ENCODE peak calls at places on chromosomes 2 and 18, in four cellular contexts. G is H1, A is ovary, W is endothelial cell of umbilical vein. Q is an unnamed sample. For H3K4me1, the result is how much of the 10 kb centered on the place peaks cover.

GRCh38 chr2:26086155-26086634 is 52.3 kb downstream of the RAB10 start:
- DNase-seq in G (no peak), A (no peak), W (peak), Q (no peak)

GRCh38 chr2:160901631-160902030 is 258.6 kb upstream of the TANK start:
- DNase-seq in G (no peak), A (no peak), W (no peak), Q (peak)

GRCh38 chr2:190136259-190136658 is 73.7 kb upstream of the MSTN start:
- DNase-seq in G (no peak), A (no peak), W (no peak), Q (no peak)

GRCh38 chr18:49878567-49878966 is 65.2 kb upstream of the ACAA2 start:
- DNase-seq in G (no peak), A (no peak), W (no peak), Q (no peak)

GRCh38 chr2:124888431-124888830 is 863.3 kb downstream of the CNTNAP5 start:
- DNase-seq in G (no peak), A (no peak), W (no peak), Q (no peak)

GRCh38 chr18:8721716-8722115 is 16.4 kb downstream of the MTCL1 start:
- DNase-seq in G (no peak), A (no peak), W (no peak), Q (no peak)

GRCh38 chr18:76058146-76058545 is 436.9 kb downstream of the ZNF516 start:
- DNase-seq in G (no peak), A (no peak), W (no peak), Q (no peak)

GRCh38 chr2:27353762-27354596 is 2.6 kb downstream of the GTF3C2 start:
- DNase-seq in G (no peak), A (no peak), W (no peak), Q (no peak)

GRCh38 chr2:158973111-158973510 is 4.7 kb downstream of the TANC1 start:
- DNase-seq in G (no peak), A (no peak), W (no peak), Q (no peak)

GRCh38 chr18:60663060-60663989 is 290.8 kb upstream of the MC4R start:
- DNase-seq in G (no peak), A (no peak), W (no peak), Q (no peak)

GRCh38 chr2:27856386-27856785 is 33.8 kb downstream of the RBKS start:
- DNase-seq in G (no peak), A (no peak), W (no peak), Q (no peak)

GRCh38 chr2:197560146-197560665 is 44.3 kb downstream of the MOB4 start:
- DNase-seq in G (no peak), A (no peak), W (no peak), Q (no peak)

GRCh38 chr2:64283641-64284371 is 139.6 kb upstream of the PELI1 start:
- DNase-seq in G (no peak), A (no peak), W (peak), Q (no peak)

GRCh38 chr2:137348301-137348700 is 583.0 kb downstream of the THSD7B start:
- DNase-seq in G (no peak), A (no peak), W (no peak), Q (no peak)

GRCh38 chr2:231810905-231811304 is 24.7 kb downstream of the COPS7B start:
- DNase-seq in G (no peak), A (no peak), W (no peak), Q (no peak)

GRCh38 chr2:237872178-237872887 is 12.9 kb downstream of the RAMP1 start:
- DNase-seq in G (no peak), A (no peak), W (no peak), Q (no peak)

GRCh38 chr18:34493099-34493544 is 217.0 kb upstream of the DTNA start:
- DNase-seq in G (peak), A (peak), W (peak), Q (peak)

GRCh38 chr2:176079285-176079830 is 4.4 kb downstream of the EVX2 start:
- DNase-seq in G (no peak), A (no peak), W (no peak), Q (peak)

GRCh38 chr18:37997695-37998094 is 432.1 kb upstream of the CELF4 start:
- DNase-seq in G (no peak), A (no peak), W (no peak), Q (no peak)

GRCh38 chr2:3536682-3537632 is 17.6 kb upstream of the ADI1 start:
- DNase-seq in G (peak), A (peak), W (peak), Q (peak)

DNA sequence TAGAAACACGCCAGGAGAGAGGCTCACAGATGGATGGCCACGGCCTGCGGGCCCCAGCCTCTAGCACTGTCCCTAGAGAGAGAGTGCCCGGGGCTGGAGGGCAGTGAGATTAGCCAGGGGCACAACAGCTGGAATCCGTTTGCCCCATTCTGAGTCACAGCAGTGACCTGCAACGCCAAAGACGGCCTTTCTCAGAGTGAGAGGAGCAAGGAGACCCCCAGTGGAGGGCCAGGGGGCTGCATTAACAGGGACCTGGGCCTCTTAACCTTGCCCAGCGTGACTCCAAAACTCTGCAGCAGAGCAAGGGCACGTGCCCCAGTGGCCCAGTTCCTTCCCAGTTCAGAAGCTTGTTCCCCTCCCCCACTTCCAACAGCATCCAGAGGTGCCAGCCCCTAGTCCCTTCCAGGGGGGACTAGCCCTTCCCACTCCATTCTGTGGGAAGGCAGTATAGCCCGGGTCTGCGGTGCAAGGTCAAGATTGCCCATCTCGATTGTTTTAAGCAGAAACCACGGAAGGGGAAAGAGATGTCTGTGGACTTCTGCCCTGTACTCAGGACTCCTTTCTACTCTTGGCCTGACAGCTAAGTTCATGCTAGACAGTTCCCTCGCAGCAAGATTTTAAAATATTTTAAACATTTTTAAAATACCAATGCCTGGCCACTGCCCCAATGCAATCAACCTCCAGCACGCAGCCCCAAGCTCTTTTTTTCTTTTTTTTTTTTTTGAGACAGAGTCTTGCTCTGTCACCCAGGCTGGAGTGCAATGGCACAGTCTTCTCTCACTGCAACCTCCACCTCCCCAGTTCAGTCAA is 50.9 kb upstream of the BIN1 start:
- DNase-seq in G (peak), A (peak), W (no peak), Q (no peak)
- TF ChIP-seq CTCF in G (peak), A (no peak), W (peak), Q (no peak)

GRCh38 chr2:235595420-235596010 is 101.7 kb downstream of the AGAP1 start:
- DNase-seq in G (peak), A (peak), W (peak), Q (no peak)
- TF ChIP-seq POLR2A in G (no peak), A (no peak), W (no peak), Q (no peak)

DNA sequence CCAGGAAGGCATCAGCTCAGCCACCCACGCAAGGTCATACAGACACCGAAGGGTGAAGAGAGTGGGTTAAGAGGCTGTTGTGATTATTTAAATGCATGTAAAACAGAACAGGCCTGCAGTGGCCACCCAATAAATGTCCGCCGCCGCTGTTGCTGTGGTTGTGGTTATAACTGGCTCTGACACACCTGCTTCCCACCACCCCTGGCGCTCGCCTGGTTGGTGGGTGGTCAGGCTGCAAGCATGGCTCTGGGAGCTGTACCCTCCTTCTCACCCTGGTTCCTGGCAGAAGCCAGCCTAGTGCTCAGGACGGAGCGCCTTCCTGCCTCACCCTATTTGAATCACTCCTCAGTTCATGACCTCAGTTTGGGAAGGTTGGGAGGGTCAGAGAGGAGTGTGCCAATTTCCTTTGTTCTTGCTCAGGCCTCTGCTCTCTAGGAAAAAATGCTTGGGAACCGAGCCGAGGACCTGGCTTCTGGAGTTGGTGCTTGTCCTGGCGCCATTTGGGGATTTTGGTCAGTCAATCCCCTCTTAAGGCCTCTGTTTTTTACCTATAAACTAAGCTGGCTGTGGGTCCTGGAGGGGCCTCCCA is 5.3 kb upstream of the CRYBA2 start:
- DNase-seq in G (no peak), A (no peak), W (no peak), Q (no peak)
- H3K4me1 ChIP-seq in G (under half), A (under half), W (under half), Q (under half)

DNA sequence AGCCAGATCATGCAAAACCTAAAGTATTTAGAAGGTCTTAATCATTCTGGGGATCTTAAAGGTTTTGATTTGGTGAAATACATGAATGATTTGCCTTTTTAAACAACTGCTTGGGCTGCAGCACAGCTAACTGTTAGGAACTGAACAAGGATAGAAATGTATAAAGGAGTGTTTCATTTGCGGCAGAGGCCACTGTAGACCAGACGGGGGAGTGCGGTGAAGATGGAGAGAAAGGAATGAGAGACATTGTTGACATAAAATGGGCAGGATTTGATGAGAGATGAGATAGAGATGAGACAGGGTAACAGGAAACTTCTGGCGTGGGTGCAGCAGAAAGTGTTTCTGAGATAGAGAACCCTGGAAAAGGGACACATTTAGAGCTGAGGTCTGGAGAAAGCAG is 308.1 kb downstream of the TMX3 start:
- DNase-seq in G (no peak), A (no peak), W (no peak), Q (no peak)
- TF ChIP-seq CTCF in G (no peak), A (no peak), W (no peak), Q (no peak)

GRCh38 chr2:216114476-216115223 is 5.5 kb downstream of the XRCC5 start:
- DNase-seq in G (peak), A (peak), W (peak), Q (peak)
- TF ChIP-seq POLR2A in G (peak), A (no peak), W (peak), Q (no peak)